ENCODE peak calls at places on chromosome 13, in four cellular contexts. C is mesendoderm, M is IMR-90, R is mesenchymal stem cell. T is an unnamed sample. For H3K27me3, the result is how much of the 10 kb centered on the place peaks cover.

GRCh38 chr13:77749481-77749880 is 52.0 kb downstream of the SLAIN1 start:
- DNase-seq in C (no peak), R (no peak), M (no peak), T (peak)

GRCh38 chr13:44972956-44973581 is 16.2 kb downstream of the NUFIP1 start:
- DNase-seq in C (peak), R (peak), M (peak), T (no peak)

GRCh38 chr13:50531917-50532899 is 311.3 kb downstream of the DLEU7 start:
- DNase-seq in C (no peak), M (peak), R (no peak), T (no peak)

GRCh38 chr13:34151885-34152284 is 333.9 kb downstream of the RFC3 start:
- DNase-seq in M (no peak), C (no peak), R (no peak), T (no peak)

GRCh38 chr13:52599037-52599852 is 43.0 kb upstream of the HNRNPA1L2 start:
- DNase-seq in R (no peak), C (no peak), M (peak), T (no peak)

GRCh38 chr13:79361299-79361698 is 44.8 kb downstream of the RBM26 start:
- DNase-seq in C (no peak), M (no peak), R (no peak), T (no peak)

GRCh38 chr13:94716016-94716415 is 3.7 kb upstream of the SOX21 start:
- DNase-seq in M (no peak), C (no peak), R (no peak), T (no peak)

GRCh38 chr13:89910166-89910565 is 1437.3 kb upstream of the MIR17HG start:
- DNase-seq in C (no peak), R (no peak), M (no peak), T (no peak)

GRCh38 chr13:101626925-101627555 is 174.6 kb downstream of the ITGBL1 start:
- DNase-seq in R (peak), M (peak), C (no peak), T (no peak)

GRCh38 chr13:30802501-30802900 is 67.2 kb downstream of the ALOX5AP start:
- DNase-seq in C (no peak), R (no peak), M (no peak), T (no peak)
- H3K9ac ChIP-seq in C (no peak), R (peak), M (no peak), T (no peak)

DNA sequence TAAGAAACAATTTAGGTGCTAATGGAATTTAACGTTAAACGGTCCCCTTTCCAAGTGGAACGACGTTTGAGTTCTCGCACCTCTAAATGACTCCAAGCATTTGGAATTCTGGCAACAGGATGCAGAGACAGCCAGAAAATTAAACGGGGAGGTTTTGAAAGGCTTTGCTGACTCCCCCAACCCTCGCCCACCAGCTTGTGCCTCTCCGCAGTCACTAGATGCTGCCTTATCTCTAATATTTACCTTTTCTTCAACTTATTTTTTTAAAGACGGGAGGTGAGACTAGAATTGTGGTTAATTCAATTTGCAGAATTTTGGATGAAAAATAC is 2.5 kb downstream of the ZIC2 start:
- DNase-seq in C (no peak), R (no peak), M (no peak), T (no peak)
- H3K27me3 ChIP-seq in C (under half), R (half or more), M (half or more), T (under half)

GRCh38 chr13:40667622-40667978 is 1.2 kb upstream of the FOXO1 start:
- DNase-seq in M (no peak), C (peak), R (no peak), T (no peak)
- H3K18ac ChIP-seq in M (no peak), C (no peak), R (no peak), T (no peak)

DNA sequence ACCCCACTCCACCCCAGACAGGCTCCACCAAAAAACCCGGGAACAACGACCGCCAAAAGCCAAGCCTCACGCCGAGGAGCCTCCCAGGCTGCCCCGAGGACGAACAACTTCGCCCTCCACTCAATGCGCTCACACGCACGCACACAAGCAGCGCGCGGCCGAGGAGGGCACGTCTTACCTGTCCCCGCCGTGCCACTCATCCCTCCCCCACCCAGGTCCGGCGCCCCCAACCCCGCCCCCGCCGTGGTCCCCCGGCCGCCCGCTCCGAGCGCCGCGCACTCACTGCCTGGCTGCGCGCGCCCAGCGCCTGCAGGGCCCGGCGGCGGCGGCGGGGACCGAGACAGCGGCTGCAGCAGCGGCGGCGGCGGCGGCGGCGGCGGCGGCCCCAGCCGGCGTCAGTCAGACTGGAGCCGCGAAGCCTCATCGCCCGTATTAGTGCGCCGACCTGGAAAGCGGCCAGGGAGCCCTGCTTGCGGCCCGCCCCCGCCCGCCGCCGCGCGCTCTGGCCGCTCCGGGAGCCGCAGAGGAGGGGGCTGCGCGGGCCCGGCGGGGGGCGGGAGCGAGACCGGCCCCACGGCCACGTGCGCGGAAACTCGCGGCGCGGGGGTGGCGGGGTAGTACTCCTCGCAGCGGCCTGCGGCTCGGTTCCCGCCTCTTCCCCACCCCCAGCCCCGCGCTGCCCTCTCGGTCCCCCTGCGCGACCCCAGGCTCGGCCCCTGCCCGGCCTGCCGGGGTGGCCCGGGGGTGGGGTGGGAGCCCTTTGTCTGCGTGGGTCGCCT is at the start of gene SMAD9:
- DNase-seq in R (peak), M (peak), C (peak), T (peak)
- H3K9ac ChIP-seq in R (peak), M (peak), C (peak), T (peak)

GRCh38 chr13:110421696-110422395 is 114.8 kb downstream of the COL4A2 start:
- DNase-seq in R (peak), C (no peak), M (peak), T (no peak)
- H3K27me3 ChIP-seq in R (under half), C (under half), M (under half), T (under half)

GRCh38 chr13:74136089-74136658 is 2.0 kb upstream of the KLF12 start:
- DNase-seq in C (peak), R (peak), M (peak), T (no peak)
- H3K18ac ChIP-seq in C (peak), R (peak), M (peak), T (peak)

T was measured in neuronal stem cell.